ENCODE peak calls at places on chromosomes 1 and 21, in seven cellular contexts. S, V, C, K, G, P and J are unnamed samples.

GRCh38 chr1:167273027-167273800 is 52.5 kb downstream of the POU2F1 start:
- DNase-seq in G (peak; percentile 25), C (no peak), S (no peak), P (no peak), V (no peak), K (no peak), J (no peak)

GRCh38 chr1:37940299-37940947 is 6.4 kb downstream of the INPP5B start:
- DNase-seq in V (no peak), C (no peak), S (no peak), G (no peak), P (no peak), K (peak; percentile 37), J (no peak)

GRCh38 chr1:102942324-102942723 is 166.0 kb downstream of the COL11A1 start:
- DNase-seq in S (no peak), G (no peak), C (no peak), K (no peak), P (no peak), V (no peak), J (no peak)

GRCh38 chr1:223133301-223133823 is 9.7 kb downstream of the TLR5 start:
- DNase-seq in V (no peak), P (no peak), K (no peak), S (no peak), G (no peak), C (no peak), J (no peak)

GRCh38 chr1:204288061-204288588 is 71.6 kb downstream of the PLEKHA6 start:
- DNase-seq in S (peak; percentile 88), C (peak; percentile 92), G (peak; percentile 69), K (peak; percentile 75), P (peak; percentile 80), V (peak; percentile 75), J (no peak)

GRCh38 chr1:115251856-115252255 is 86.2 kb downstream of the NGF start:
- DNase-seq in V (no peak), C (no peak), P (peak; percentile 49), G (no peak), K (no peak), S (no peak), J (no peak)

GRCh38 chr1:24871306-24871901 is 58.7 kb downstream of the RUNX3 start:
- DNase-seq in G (no peak), V (no peak), S (peak; percentile 40), K (no peak), C (no peak), P (no peak), J (no peak)

GRCh38 chr1:157252473-157252872 is 114.3 kb upstream of the ETV3 start:
- DNase-seq in G (no peak), P (no peak), K (no peak), S (no peak), C (no peak), V (no peak), J (no peak)

GRCh38 chr21:20882462-20883415 is 115.5 kb upstream of the NCAM2 start:
- DNase-seq in G (peak; percentile 66), C (no peak), S (no peak), K (peak; percentile 15), P (no peak), V (no peak), J (no peak)

GRCh38 chr1:100362821-100363466 is 10.6 kb downstream of the CDC14A start:
- DNase-seq in V (no peak), G (no peak), C (no peak), S (no peak), P (no peak), K (no peak), J (no peak)

GRCh38 chr1:23984417-23985186 is 4.5 kb upstream of the SRSF10 start:
- DNase-seq in S (no peak), C (no peak), K (no peak), V (no peak), P (no peak), G (peak; percentile 61), J (no peak)

GRCh38 chr21:41142051-41142795 is 25.7 kb upstream of the BACE2 start:
- DNase-seq in K (no peak), C (no peak), S (peak; percentile 72), P (no peak), G (no peak), V (no peak), J (no peak)

GRCh38 chr1:183911285-183911684 is 106.4 kb downstream of the RGL1 start:
- DNase-seq in K (no peak), C (peak; percentile 41), G (no peak), P (no peak), V (no peak), S (no peak), J (peak; percentile 58)
- H3K4me3 ChIP-seq in K (no peak overlapping the region), C (no peak overlapping the region), G (no peak overlapping the region), P (no peak overlapping the region), V (no peak overlapping the region), S (no peak overlapping the region), J (no peak overlapping the region)

GRCh38 chr1:56830052-56830451 is 10.8 kb upstream of the FYB2 start:
- DNase-seq in S (no peak), P (no peak), K (no peak), G (no peak), C (no peak), V (no peak), J (no peak)

GRCh38 chr1:56831874-56832693 is 12.9 kb upstream of the FYB2 start:
- DNase-seq in K (peak; percentile 44), C (peak; percentile 52), V (peak; percentile 47), S (no peak), G (peak; percentile 81), P (peak; percentile 45), J (peak; percentile 82)

GRCh38 chr1:56835657-56836056 is 16.5 kb upstream of the FYB2 start:
- DNase-seq in C (no peak), P (no peak), V (no peak), G (no peak), K (no peak), S (no peak), J (no peak)

GRCh38 chr1:56834137-56834900 is 15.1 kb upstream of the FYB2 start:
- DNase-seq in G (no peak), C (no peak), P (no peak), S (no peak), K (no peak), V (no peak), J (no peak)

GRCh38 chr1:56833088-56833487 is 13.9 kb upstream of the FYB2 start:
- DNase-seq in K (no peak), V (no peak), S (no peak), C (no peak), G (no peak), P (no peak), J (no peak)
- H3K27ac ChIP-seq in K (no peak overlapping the region), V (no peak overlapping the region), S (no peak overlapping the region), C (no peak overlapping the region), G (no peak overlapping the region), P (no peak overlapping the region), J (no peak overlapping the region)

GRCh38 chr21:44085491-44086321 is 21.5 kb upstream of the PWP2 start:
- DNase-seq in S (no peak), K (no peak), P (no peak), G (no peak), C (no peak), V (peak; percentile 36), J (peak; percentile 33)
- H3K4me1 ChIP-seq in S (no peaks in the 10 kb centered on the region), K (peaks cover 3% of the 10 kb centered on the region), P (no peaks in the 10 kb centered on the region), G (no peaks in the 10 kb centered on the region), C (peaks cover 26% of the 10 kb centered on the region), V (peaks cover 64% of the 10 kb centered on the region), J (no peaks in the 10 kb centered on the region)

DNA sequence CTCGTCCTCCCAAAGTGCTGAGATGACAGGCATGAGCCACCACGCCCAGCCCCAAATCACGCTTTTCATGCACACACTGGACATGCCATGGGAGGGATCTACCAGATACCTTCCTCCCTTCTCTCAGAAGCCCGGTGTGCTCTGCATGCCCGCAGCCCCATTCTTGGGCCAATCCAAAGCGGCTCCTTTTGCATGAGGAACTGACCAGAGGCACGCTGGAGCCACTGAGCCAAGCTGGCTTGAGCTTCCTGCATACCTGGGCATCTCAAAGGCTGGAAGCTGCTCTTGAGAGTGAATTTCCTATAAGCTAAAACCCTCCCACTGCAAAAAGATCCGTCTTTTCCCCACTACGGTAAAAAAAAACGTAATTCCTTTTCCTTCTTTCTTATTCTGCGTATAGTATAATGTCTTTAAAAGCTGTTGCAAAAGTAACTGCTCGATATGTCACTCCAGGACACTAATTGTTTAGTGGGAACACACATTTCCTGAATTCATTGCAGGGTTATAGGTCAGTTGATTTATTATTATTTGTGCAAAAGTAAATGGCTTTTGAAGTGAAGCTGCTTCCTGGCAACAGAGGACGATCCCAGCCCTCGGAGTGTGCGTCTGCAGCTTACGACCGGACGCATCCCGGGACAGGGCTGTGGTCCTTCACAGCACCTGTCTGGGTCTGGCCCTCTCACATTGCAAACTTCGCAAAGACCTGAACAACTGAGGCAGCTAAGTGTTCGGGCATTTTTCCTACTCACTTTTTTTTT is 61.8 kb upstream of the ETS2 start:
- DNase-seq in C (no peak), K (no peak), G (no peak), P (peak; percentile 56), V (peak; percentile 23), S (no peak), J (no peak)
- H3K4me3 ChIP-seq in C (no peak overlapping the region), K (no peak overlapping the region), G (no peak overlapping the region), P (no peak overlapping the region), V (peak overlapping the region; percentile 30), S (no peak overlapping the region), J (no peak overlapping the region)

GRCh38 chr1:116377564-116378529 is 4.8 kb downstream of the ATP1A1 start:
- DNase-seq in P (peak; percentile 74), V (peak; percentile 78), K (no peak), G (peak; percentile 38), S (peak; percentile 80), C (peak; percentile 85), J (peak; percentile 74)
- H3K27ac ChIP-seq in P (peak overlapping the region; percentile 90), V (peak overlapping the region; percentile 98), K (peak overlapping the region; percentile 45), G (peak overlapping the region; percentile 97), S (peak overlapping the region; percentile 98), C (peak overlapping the region; percentile 97), J (peak overlapping the region; percentile 92)

GRCh38 chr21:45969921-45970673 is 11.5 kb upstream of the COL6A1 start:
- DNase-seq in P (peak; percentile 16), K (no peak), C (no peak), G (no peak), V (no peak), S (no peak), J (no peak)
- H3K4me1 ChIP-seq in P (peaks cover 26% of the 10 kb centered on the region), K (peaks cover 7% of the 10 kb centered on the region), C (peaks cover 9% of the 10 kb centered on the region), G (peaks cover 27% of the 10 kb centered on the region), V (peaks cover 50% of the 10 kb centered on the region), S (peaks cover 47% of the 10 kb centered on the region), J (no peaks in the 10 kb centered on the region)

DNA sequence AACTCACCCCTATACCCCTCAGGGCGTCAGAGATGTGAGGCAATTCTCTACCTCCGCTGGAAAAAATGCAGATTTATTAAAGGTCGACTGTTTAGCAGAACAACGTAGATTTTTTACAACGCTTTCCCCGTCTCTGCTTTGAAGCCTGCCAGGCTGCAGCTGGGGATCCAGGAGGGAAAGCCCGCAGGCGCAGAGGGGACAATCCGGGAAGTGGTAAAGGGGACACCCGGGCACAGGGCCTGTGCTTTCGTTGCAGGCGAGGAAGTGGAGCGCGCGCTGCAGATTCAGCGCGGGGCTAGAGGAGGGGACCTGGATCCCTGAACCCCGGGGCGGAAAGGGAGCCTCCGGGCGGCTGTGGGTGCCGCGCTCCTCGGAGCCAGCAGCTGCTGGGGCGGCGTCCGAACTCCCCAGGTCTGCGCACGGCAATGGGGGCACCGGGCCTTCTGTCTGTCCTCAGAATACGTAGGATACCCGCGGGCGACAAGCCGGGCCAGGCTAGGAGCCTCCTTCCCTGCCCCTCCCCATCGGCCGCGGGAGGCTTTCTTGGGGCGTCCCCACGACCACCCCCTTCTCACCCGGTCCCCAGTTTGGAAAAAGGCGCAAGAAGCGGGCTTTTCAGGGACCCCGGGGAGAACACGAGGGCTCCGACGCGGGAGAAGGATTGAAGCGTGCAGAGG is 5.5 kb downstream of the SIM2 start:
- DNase-seq in K (no peak), S (no peak), G (no peak), V (no peak), P (no peak), C (no peak), J (peak; percentile 68)
- H3K4me3 ChIP-seq in K (no peak overlapping the region), S (no peak overlapping the region), G (no peak overlapping the region), V (peak overlapping the region; percentile 30), P (no peak overlapping the region), C (no peak overlapping the region), J (no peak overlapping the region)